ENCODE peak calls at places on chromosomes 11 and 22, in seven cellular contexts. One of them, this sample, is unnamed.

GRCh38 chr22:50308597-50308935 is 1.1 kb upstream of the PLXNB2 start:
- DNase-seq in dorsolateral prefrontal cortex: peak
- DNase-seq in foreskin fibroblast: peak
- DNase-seq in AG04450: no peak
- DNase-seq in ovary: peak
- DNase-seq in ureter: peak
- DNase-seq in fibroblast of mammary gland: peak
- DNase-seq in this sample: no peak

GRCh38 chr22:50568626-50569025 is 5.9 kb upstream of the SYCE3 start:
- DNase-seq in dorsolateral prefrontal cortex: no peak
- DNase-seq in foreskin fibroblast: no peak
- DNase-seq in AG04450: no peak
- DNase-seq in ovary: no peak
- DNase-seq in ureter: no peak
- DNase-seq in fibroblast of mammary gland: no peak
- DNase-seq in this sample: no peak

GRCh38 chr11:118886681-118887111 is 3.0 kb downstream of the CXCR5 start:
- DNase-seq in dorsolateral prefrontal cortex: no peak
- DNase-seq in foreskin fibroblast: no peak
- DNase-seq in AG04450: no peak
- DNase-seq in ovary: no peak
- DNase-seq in ureter: no peak
- DNase-seq in fibroblast of mammary gland: no peak
- DNase-seq in this sample: no peak

GRCh38 chr22:42848941-42849340 is 8.1 kb downstream of the ARFGAP3 start:
- DNase-seq in dorsolateral prefrontal cortex: no peak
- DNase-seq in foreskin fibroblast: peak
- DNase-seq in AG04450: no peak
- DNase-seq in ovary: no peak
- DNase-seq in ureter: no peak
- DNase-seq in fibroblast of mammary gland: no peak
- DNase-seq in this sample: no peak

GRCh38 chr11:62770778-62771143 is 435 bp upstream of the TAF6L start:
- DNase-seq in dorsolateral prefrontal cortex: peak
- DNase-seq in foreskin fibroblast: no peak
- DNase-seq in AG04450: no peak
- DNase-seq in ovary: no peak
- DNase-seq in ureter: no peak
- DNase-seq in fibroblast of mammary gland: no peak
- DNase-seq in this sample: no peak

GRCh38 chr11:104705475-104706195 is 192.6 kb downstream of the CASP12 start:
- DNase-seq in dorsolateral prefrontal cortex: no peak
- DNase-seq in foreskin fibroblast: no peak
- DNase-seq in AG04450: no peak
- DNase-seq in ovary: no peak
- DNase-seq in ureter: peak
- DNase-seq in fibroblast of mammary gland: no peak
- DNase-seq in this sample: peak

GRCh38 chr11:62804310-62805043 is 763 bp downstream of the NXF1 start:
- DNase-seq in dorsolateral prefrontal cortex: no peak
- DNase-seq in foreskin fibroblast: peak
- DNase-seq in AG04450: no peak
- DNase-seq in ovary: no peak
- DNase-seq in ureter: no peak
- DNase-seq in fibroblast of mammary gland: peak
- DNase-seq in this sample: no peak

GRCh38 chr22:41768420-41768819 is 32.1 kb upstream of the CCDC134 start:
- DNase-seq in dorsolateral prefrontal cortex: no peak
- DNase-seq in foreskin fibroblast: peak
- DNase-seq in AG04450: no peak
- DNase-seq in ovary: no peak
- DNase-seq in ureter: no peak
- DNase-seq in fibroblast of mammary gland: peak
- DNase-seq in this sample: peak

GRCh38 chr11:67301951-67302516 is 1.3 kb upstream of the SSH3 start:
- DNase-seq in dorsolateral prefrontal cortex: peak
- DNase-seq in foreskin fibroblast: peak
- DNase-seq in AG04450: peak
- DNase-seq in ovary: no peak
- DNase-seq in ureter: peak
- DNase-seq in fibroblast of mammary gland: peak
- DNase-seq in this sample: peak

GRCh38 chr22:50014655-50015401 is 2.3 kb upstream of the IL17REL start:
- DNase-seq in dorsolateral prefrontal cortex: no peak
- DNase-seq in foreskin fibroblast: no peak
- DNase-seq in AG04450: no peak
- DNase-seq in ovary: no peak
- DNase-seq in ureter: no peak
- DNase-seq in fibroblast of mammary gland: no peak
- DNase-seq in this sample: no peak

GRCh38 chr11:76771446-76772099 is 11.6 kb upstream of the TSKU start:
- DNase-seq in dorsolateral prefrontal cortex: no peak
- DNase-seq in foreskin fibroblast: no peak
- DNase-seq in AG04450: no peak
- DNase-seq in ovary: no peak
- DNase-seq in ureter: no peak
- DNase-seq in fibroblast of mammary gland: no peak
- DNase-seq in this sample: no peak

GRCh38 chr11:128692750-128693578 is 908 bp upstream of the FLI1 start:
- DNase-seq in dorsolateral prefrontal cortex: no peak
- DNase-seq in foreskin fibroblast: peak
- DNase-seq in AG04450: no peak
- DNase-seq in ovary: no peak
- DNase-seq in ureter: no peak
- DNase-seq in fibroblast of mammary gland: peak
- DNase-seq in this sample: no peak

GRCh38 chr11:10540546-10540914 is 457 bp downstream of the RNF141 start:
- DNase-seq in dorsolateral prefrontal cortex: peak
- DNase-seq in foreskin fibroblast: peak
- DNase-seq in AG04450: no peak
- DNase-seq in ovary: no peak
- DNase-seq in ureter: peak
- DNase-seq in fibroblast of mammary gland: peak
- DNase-seq in this sample: no peak

GRCh38 chr11:112410325-112410724 is 149.7 kb upstream of the PLET1 start:
- DNase-seq in dorsolateral prefrontal cortex: no peak
- DNase-seq in foreskin fibroblast: no peak
- DNase-seq in AG04450: no peak
- DNase-seq in ovary: no peak
- DNase-seq in ureter: no peak
- DNase-seq in fibroblast of mammary gland: no peak
- DNase-seq in this sample: no peak